ENCODE peak calls at places on chromosomes 3 and 15, in seven cellular contexts. R is GM12865, I is heart left ventricle, O is heart right ventricle, L is A549, G is astrocyte of the spinal cord, Q is uterus. A is an unnamed sample.

GRCh38 chr3:52026016-52026415 is 30.3 kb upstream of the RPL29 start:
- DNase-seq in Q (no peak), O (peak), R (no peak), I (no peak), G (no peak), L (no peak), A (no peak)

GRCh38 chr3:194730369-194730768 is 44.7 kb downstream of the FAM43A start:
- DNase-seq in O (no peak), I (no peak), L (no peak), R (peak), G (no peak), Q (no peak), A (peak)

GRCh38 chr3:185688808-185689207 is 102.7 kb downstream of the SENP2 start:
- DNase-seq in G (peak), O (no peak), I (no peak), L (peak), Q (no peak), R (no peak), A (no peak)

GRCh38 chr15:79164043-79164442 is 73.5 kb upstream of the RASGRF1 start:
- DNase-seq in L (no peak), R (no peak), I (no peak), Q (no peak), O (no peak), G (no peak), A (no peak)

GRCh38 chr15:57100136-57100539 is 181.7 kb downstream of the TCF12 start:
- DNase-seq in R (peak), L (no peak), O (no peak), G (no peak), Q (no peak), I (no peak), A (no peak)

GRCh38 chr3:111246967-111247760 is 175.5 kb downstream of the NECTIN3 start:
- DNase-seq in Q (no peak), L (peak), R (no peak), O (no peak), G (peak), I (no peak), A (no peak)

GRCh38 chr3:31377045-31377642 is 155.6 kb upstream of the STT3B start:
- DNase-seq in Q (no peak), R (peak), G (peak), O (no peak), L (peak), I (no peak), A (no peak)

GRCh38 chr3:175149675-175150074 is 290.5 kb downstream of the NAALADL2 start:
- DNase-seq in R (peak), I (no peak), L (no peak), Q (peak), O (no peak), G (peak), A (peak)

GRCh38 chr3:119469378-119470189 is 821 bp downstream of the POGLUT1 start:
- DNase-seq in L (no peak), I (no peak), G (peak), O (no peak), R (peak), Q (peak), A (no peak)

GRCh38 chr3:119643528-119643927 is 16.9 kb downstream of the POPDC2 start:
- DNase-seq in I (no peak), Q (no peak), R (no peak), G (peak), L (peak), O (no peak), A (no peak)

GRCh38 chr3:67109651-67110204 is 111.6 kb downstream of the KBTBD8 start:
- DNase-seq in R (peak), I (no peak), L (peak), G (peak), Q (no peak), O (no peak), A (no peak)

GRCh38 chr3:120450261-120450913 is 405 bp downstream of the FSTL1 start:
- DNase-seq in Q (peak), R (no peak), O (peak), L (peak), G (peak), I (peak), A (peak)

GRCh38 chr3:84304214-84304613 is 654.6 kb upstream of the CADM2 start:
- DNase-seq in R (no peak), I (peak), Q (no peak), O (no peak), L (no peak), G (no peak), A (no peak)

GRCh38 chr15:86892774-86893449 is 813.2 kb downstream of the AGBL1 start:
- DNase-seq in R (no peak), L (no peak), G (peak), Q (no peak), I (no peak), O (no peak), A (no peak)

GRCh38 chr3:17730318-17730967 is 12.0 kb downstream of the TBC1D5 start:
- DNase-seq in O (no peak), L (no peak), Q (no peak), I (no peak), R (no peak), G (peak), A (peak)

GRCh38 chr3:31710123-31710841 is 177.6 kb downstream of the STT3B start:
- DNase-seq in L (no peak), O (no peak), I (no peak), Q (no peak), R (no peak), G (no peak), A (no peak)

GRCh38 chr15:71999807-72000206 is 118.1 kb downstream of the MYO9A start:
- DNase-seq in G (no peak), O (no peak), Q (no peak), L (no peak), I (no peak), R (no peak), A (no peak)

GRCh38 chr3:102471001-102471400 is 36.2 kb downstream of the ZPLD1 start:
- DNase-seq in O (no peak), L (no peak), R (peak), Q (no peak), G (no peak), I (no peak), A (peak)

GRCh38 chr15:40197434-40197833 is 36.6 kb downstream of the BUB1B start:
- DNase-seq in G (no peak), R (no peak), O (no peak), Q (no peak), L (no peak), I (no peak), A (no peak)

GRCh38 chr15:29822685-29823459 is 604 bp upstream of the TJP1 start:
- DNase-seq in L (peak), R (no peak), Q (peak), I (peak), O (peak), G (peak), A (peak)

GRCh38 chr3:81743096-81744025 is 18.1 kb downstream of the GBE1 start:
- DNase-seq in I (no peak), O (no peak), R (no peak), L (peak), Q (peak), G (peak), A (peak)

GRCh38 chr3:153171918-153172317 is 9.9 kb downstream of the RAP2B start:
- DNase-seq in O (no peak), L (no peak), R (no peak), I (no peak), Q (no peak), G (no peak), A (no peak)

GRCh38 chr15:25134546-25134945 is 179.8 kb downstream of the SNRPN start:
- DNase-seq in R (no peak), G (peak), Q (no peak), L (no peak), I (no peak), O (no peak), A (no peak)

GRCh38 chr3:151843275-151843674 is 29.4 kb downstream of the AADAC start:
- DNase-seq in L (peak), G (no peak), O (no peak), R (no peak), Q (no peak), I (no peak), A (no peak)

GRCh38 chr3:37995652-37996641 is 5.4 kb downstream of the VILL start:
- DNase-seq in R (no peak), Q (no peak), O (no peak), I (no peak), G (no peak), L (no peak), A (no peak)

GRCh38 chr3:172869356-172869755 is 118.8 kb downstream of the ECT2 start:
- DNase-seq in G (no peak), L (peak), I (no peak), O (no peak), R (no peak), Q (peak), A (no peak)

GRCh38 chr15:89833966-89834365 is 19.3 kb upstream of the ANPEP start:
- DNase-seq in I (no peak), Q (no peak), G (no peak), O (no peak), R (no peak), L (no peak), A (no peak)

GRCh38 chr3:4517095-4517494 is 23.9 kb downstream of the ITPR1 start:
- DNase-seq in L (no peak), Q (no peak), O (no peak), R (no peak), G (no peak), I (no peak), A (no peak)

DNA sequence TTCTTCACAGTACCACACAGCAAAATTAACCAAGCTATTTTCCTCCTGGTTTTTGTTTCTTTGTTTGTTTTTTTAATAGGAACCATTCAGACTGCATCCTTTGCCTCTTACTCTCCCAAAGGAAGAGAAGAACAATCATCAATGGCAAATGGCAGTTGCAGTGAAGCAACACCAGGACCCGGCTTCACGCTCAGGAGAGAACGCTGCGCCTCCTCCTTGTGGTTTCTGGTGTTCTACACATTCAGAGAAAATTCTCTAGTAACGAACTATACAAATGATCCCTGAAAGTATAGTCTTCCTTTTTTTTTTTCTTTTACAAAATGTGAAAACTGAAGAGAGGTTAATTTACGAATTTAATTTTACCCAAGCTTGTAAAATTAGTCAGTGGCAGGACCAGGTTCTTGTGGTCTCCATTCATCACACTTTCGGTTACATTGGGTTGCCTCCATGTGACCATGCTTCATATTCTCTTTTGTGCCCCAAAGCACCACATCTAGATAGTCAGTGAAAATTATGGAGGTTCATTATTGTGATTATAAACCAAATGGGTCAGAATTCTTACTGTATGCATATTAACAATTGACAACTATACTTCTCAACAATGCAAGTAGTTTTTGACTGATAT is 10.6 kb upstream of the MINDY2 start:
- DNase-seq in L (no peak), Q (no peak), R (no peak), I (no peak), G (no peak), O (no peak), A (no peak)
- TF ChIP-seq CTCF in L (no peak), Q (no peak), R (no peak), I (no peak), G (no peak), O (no peak), A (no peak)

DNA sequence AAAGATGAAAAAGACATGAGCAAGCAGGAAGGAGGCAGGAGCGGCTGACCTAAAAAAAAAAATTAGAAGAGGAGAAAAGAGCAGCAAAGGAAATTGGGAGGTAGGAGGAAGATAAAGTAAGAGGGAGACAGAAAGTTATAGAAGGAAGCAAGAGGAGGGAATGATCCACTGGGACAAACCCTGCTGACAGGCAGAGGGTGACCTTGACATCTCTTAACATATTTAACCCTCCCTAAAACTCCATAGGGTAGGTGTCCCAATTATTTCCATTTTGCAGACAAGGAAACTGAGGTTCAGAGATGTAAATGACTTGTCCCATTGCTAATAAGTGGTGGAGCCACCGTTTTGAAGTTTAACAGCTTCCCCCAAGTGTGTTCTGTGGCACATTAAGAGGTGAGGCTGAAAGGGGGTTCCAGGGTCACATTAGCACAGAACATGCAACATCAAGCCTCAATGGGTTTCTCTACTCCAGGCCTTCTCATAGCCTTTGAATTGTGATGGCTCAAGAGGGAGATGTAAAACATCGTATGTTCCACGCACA is 37.4 kb upstream of the PRICKLE2 start:
- DNase-seq in Q (no peak), I (no peak), R (no peak), G (no peak), L (no peak), O (no peak), A (no peak)
- TF ChIP-seq CTCF in Q (no peak), I (no peak), R (no peak), G (peak), L (no peak), O (no peak), A (no peak)

GRCh38 chr3:43691120-43692002 is 623 bp downstream of the ABHD5 start:
- DNase-seq in Q (peak), R (peak), I (peak), G (peak), L (peak), O (peak), A (peak)
- TF ChIP-seq CTCF in Q (no peak), R (no peak), I (no peak), G (no peak), L (no peak), O (no peak), A (no peak)

DNA sequence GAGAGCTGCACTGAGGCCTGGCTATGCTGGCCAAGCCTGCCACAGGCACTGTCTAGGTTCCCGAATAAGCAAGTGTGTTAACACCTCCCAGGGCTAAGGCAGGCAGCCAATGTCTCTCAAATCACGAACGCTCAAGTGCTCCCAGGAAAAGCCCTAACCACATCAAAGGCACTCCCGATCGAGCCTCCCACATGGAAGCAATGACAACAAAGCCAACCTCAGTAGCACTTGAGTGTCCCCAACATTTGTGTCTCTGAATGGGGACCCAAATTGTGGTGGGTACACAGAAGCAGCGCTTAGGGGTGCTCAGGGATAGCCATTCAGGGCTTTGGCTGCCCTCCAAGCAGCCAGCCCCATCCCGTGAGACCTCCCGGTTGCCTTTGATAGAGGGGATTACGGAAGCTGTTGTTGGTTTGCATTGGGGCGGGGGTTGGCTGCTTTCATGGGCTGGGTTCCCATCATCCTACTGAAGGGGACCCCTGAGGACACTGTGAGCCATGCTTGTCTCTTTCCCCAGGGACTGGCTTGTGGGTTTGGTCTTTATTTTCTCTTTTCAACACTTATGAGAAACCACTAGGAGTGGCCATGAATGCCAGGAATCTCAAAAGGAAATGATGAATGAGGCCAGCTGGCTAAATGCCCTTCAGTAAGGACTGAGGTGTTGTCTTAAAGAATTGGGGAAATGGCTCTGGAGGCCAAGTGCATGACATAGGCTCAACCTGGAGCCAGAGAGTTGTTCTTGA is 234.1 kb upstream of the FEZF2 start:
- DNase-seq in Q (no peak), I (no peak), L (no peak), R (no peak), O (peak), G (peak), A (no peak)
- TF ChIP-seq CTCF in Q (no peak), I (no peak), L (no peak), R (no peak), O (no peak), G (no peak), A (no peak)

DNA sequence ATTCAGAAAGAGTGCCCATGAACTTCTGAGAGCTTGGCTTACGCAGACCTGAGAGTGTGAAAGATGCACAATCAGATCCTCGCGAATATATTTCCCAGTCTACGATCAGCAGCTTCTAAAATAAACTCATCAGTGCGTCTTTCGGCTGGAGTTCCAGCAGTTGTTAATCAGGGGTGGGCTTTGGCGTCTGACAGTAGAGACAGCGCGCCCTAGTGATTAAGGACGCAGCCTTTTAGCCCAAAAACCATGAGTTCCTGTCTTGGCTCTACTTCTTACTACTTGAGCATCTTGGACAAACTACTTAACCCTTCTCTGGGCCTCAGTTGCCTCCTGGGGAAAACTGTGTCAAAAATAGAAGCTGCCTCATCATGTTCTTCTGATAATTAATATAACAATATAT is 15.8 kb upstream of the ARRDC4 start:
- DNase-seq in I (no peak), R (no peak), Q (no peak), L (no peak), G (no peak), O (no peak), A (no peak)
- TF ChIP-seq CTCF in I (no peak), R (no peak), Q (no peak), L (no peak), G (no peak), O (no peak), A (no peak)

GRCh38 chr3:134869153-134869726 is 74.2 kb downstream of the EPHB1 start:
- DNase-seq in I (no peak), Q (no peak), O (no peak), G (no peak), R (no peak), L (no peak), A (no peak)

GRCh38 chr3:134872405-134872804 is 77.3 kb downstream of the EPHB1 start:
- DNase-seq in O (no peak), G (no peak), Q (no peak), I (no peak), R (no peak), L (no peak), A (no peak)

GRCh38 chr3:134874737-134875413 is 79.8 kb downstream of the EPHB1 start:
- DNase-seq in Q (no peak), R (peak), G (peak), O (no peak), I (no peak), L (no peak), A (peak)

GRCh38 chr3:134873789-134874188 is 78.7 kb downstream of the EPHB1 start:
- DNase-seq in O (no peak), L (no peak), G (no peak), R (no peak), Q (no peak), I (no peak), A (no peak)

DNA sequence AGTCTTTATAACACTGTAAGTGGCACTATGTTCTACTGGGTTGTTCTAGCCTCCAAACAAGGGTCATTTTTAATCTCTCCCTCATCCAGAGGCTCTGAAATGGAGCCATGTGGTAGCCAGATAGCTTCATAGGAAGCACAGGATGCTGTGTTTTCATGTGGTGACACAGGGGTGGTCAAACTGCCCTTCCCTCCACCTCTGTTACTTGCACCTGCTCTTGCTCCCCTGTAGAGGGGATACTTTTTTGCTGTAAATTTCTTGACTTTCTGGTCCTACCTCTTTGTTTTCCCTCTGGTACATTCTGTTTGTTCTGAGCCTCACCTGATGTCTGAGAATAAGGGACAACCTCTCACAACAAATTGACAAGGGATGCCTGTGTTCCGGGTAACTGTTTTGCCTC is 76.8 kb downstream of the EPHB1 start:
- DNase-seq in Q (no peak), L (no peak), I (no peak), R (no peak), O (no peak), G (no peak), A (no peak)
- TF ChIP-seq CTCF in Q (no peak), L (no peak), I (no peak), R (no peak), O (no peak), G (no peak), A (no peak)

GRCh38 chr3:80606073-80606472 is 838.3 kb upstream of the ROBO1 start:
- DNase-seq in R (no peak), L (no peak), I (no peak), O (no peak), Q (no peak), G (no peak), A (no peak)
- TF ChIP-seq CTCF in R (no peak), L (no peak), I (no peak), O (no peak), Q (no peak), G (no peak), A (peak)

GRCh38 chr3:10416730-10417300 is 88.6 kb downstream of the ATP2B2 start:
- DNase-seq in G (no peak), R (no peak), L (no peak), O (no peak), I (no peak), Q (no peak), A (no peak)

GRCh38 chr3:10419637-10420232 is 85.7 kb downstream of the ATP2B2 start:
- DNase-seq in O (no peak), R (no peak), I (no peak), L (no peak), G (no peak), Q (no peak), A (no peak)

GRCh38 chr3:10421996-10422395 is 83.4 kb downstream of the ATP2B2 start:
- DNase-seq in G (no peak), R (no peak), Q (no peak), I (no peak), L (no peak), O (no peak), A (peak)

GRCh38 chr3:10420745-10421475 is 84.5 kb downstream of the ATP2B2 start:
- DNase-seq in R (no peak), Q (no peak), O (no peak), G (no peak), L (no peak), I (no peak), A (no peak)

GRCh38 chr3:10417849-10418248 is 87.5 kb downstream of the ATP2B2 start:
- DNase-seq in R (peak), Q (no peak), L (peak), I (no peak), G (peak), O (no peak), A (no peak)
- TF ChIP-seq CTCF in R (peak), Q (no peak), L (peak), I (no peak), G (peak), O (peak), A (peak)

DNA sequence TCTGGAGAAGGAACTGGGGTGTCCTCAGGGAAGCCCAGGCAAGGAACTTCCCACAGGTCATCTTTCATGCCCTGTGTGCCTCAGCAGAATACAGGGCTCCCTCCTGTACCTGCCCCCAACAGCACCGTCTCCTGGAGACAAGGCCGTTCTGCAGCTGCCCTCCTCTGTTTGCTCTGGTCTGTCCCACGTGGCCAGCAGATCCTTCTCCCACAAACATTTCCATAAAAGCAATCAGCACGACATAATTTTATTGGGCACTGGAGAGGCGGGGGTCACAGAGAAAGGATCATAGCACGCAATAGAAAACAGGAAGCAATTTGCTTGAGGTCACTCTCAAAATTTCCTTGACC is 29.5 kb downstream of the STARD5 start:
- DNase-seq in O (no peak), Q (no peak), L (no peak), G (no peak), R (peak), I (no peak), A (no peak)
- TF ChIP-seq CTCF in O (no peak), Q (no peak), L (no peak), G (no peak), R (peak), I (no peak), A (no peak)